ENCODE peak calls at places on chromosomes 13 and 19, in seven cellular contexts. A, B, X, T, R, P and M are unnamed samples.

GRCh38 chr13:94309576-94309975 is 169.9 kb downstream of the DCT start:
- DNase-seq in A (no peak), B (no peak), X (peak), T (no peak), R (no peak), P (no peak), M (no peak)

GRCh38 chr13:29901714-29902631 is 51.6 kb upstream of the UBL3 start:
- DNase-seq in A (peak), B (no peak), X (peak), T (peak), R (peak), P (peak), M (no peak)

GRCh38 chr19:12611361-12611699 is 610 bp downstream of the ZNF791 start:
- DNase-seq in A (peak), B (no peak), X (peak), T (peak), R (peak), P (peak), M (peak)

GRCh38 chr13:39836038-39836437 is 180.6 kb downstream of the COG6 start:
- DNase-seq in A (no peak), B (no peak), X (no peak), T (no peak), R (no peak), P (no peak), M (no peak)

GRCh38 chr19:56080669-56081401 is 40.3 kb downstream of the ZNF787 start:
- DNase-seq in A (peak), B (peak), X (peak), T (peak), R (no peak), P (peak), M (peak)

GRCh38 chr19:33134571-33135041 is 2.7 kb downstream of the WDR88 start:
- DNase-seq in A (no peak), B (no peak), X (no peak), T (no peak), R (no peak), P (no peak), M (no peak)

GRCh38 chr19:42270346-42271044 is 1.4 kb downstream of the CIC start:
- DNase-seq in A (no peak), B (peak), X (peak), T (peak), R (no peak), P (peak), M (peak)

GRCh38 chr13:20713751-20714150 is 10.3 kb downstream of the IL17D start:
- DNase-seq in A (no peak), B (no peak), X (peak), T (peak), R (no peak), P (peak), M (peak)

GRCh38 chr13:65907656-65908441 is 1322.3 kb downstream of the PCDH9 start:
- DNase-seq in A (no peak), B (no peak), X (peak), T (no peak), R (no peak), P (peak), M (no peak)

GRCh38 chr19:42143341-42144234 is 11.3 kb upstream of the POU2F2 start:
- DNase-seq in A (peak), B (no peak), X (no peak), T (peak), R (no peak), P (peak), M (peak)